ENCODE peak calls at places on chromosome 22, in seven cellular contexts. G is stimulated activated naive B cell treated with anti-CD40 and anti-IgM and Interleukin-4, amounts not matched to agents 10 μg/mL and 1 μg/mL and 100 μg/mL, for 72 hours; C is mucosa of descending colon; D is natural killer cell; F is CD8-positive, alpha-beta T cell; J is body of pancreas; H is activated CD8-positive, alpha-beta memory T cell treated with anti-CD3 and anti-CD28 coated beads, Interleukin-2, amount 10 ng/mL, durations not matched to agents 7 days and 5 days. Z is an unnamed sample.

GRCh38 chr22:38104084-38104483 is 6.4 kb downstream of the BAIAP2L2 start:
- ATAC-seq in J (no peak), F (no peak), G (no peak), D (no peak), C (no peak), H (no peak), Z (no peak)

GRCh38 chr22:46043816-46044717 is 67.1 kb upstream of the WNT7B start:
- ATAC-seq in C (peak; percentile 74), J (peak; percentile 33), F (peak; percentile 61), G (peak; percentile 63), D (peak; percentile 52), H (peak; percentile 61), Z (peak; percentile 35)

GRCh38 chr22:35230839-35231584 is 26.3 kb upstream of the HMGXB4 start:
- ATAC-seq in J (no peak), C (peak; percentile 53), F (no peak), H (peak; percentile 52), G (no peak), D (no peak), Z (no peak)

GRCh38 chr22:49132009-49132408 is 695.7 kb downstream of the BRD1 start:
- ATAC-seq in G (no peak), D (no peak), C (no peak), J (no peak), F (no peak), H (no peak), Z (no peak)

GRCh38 chr22:37735054-37735453 is 38.2 kb downstream of the TRIOBP start:
- ATAC-seq in D (no peak), C (peak; percentile 42), F (no peak), G (no peak), H (no peak), J (peak; percentile 45), Z (no peak)

GRCh38 chr22:19739911-19740449 is 16.6 kb downstream of the GP1BB start:
- ATAC-seq in F (no peak), H (no peak), C (no peak), D (no peak), J (no peak), G (no peak), Z (no peak)

GRCh38 chr22:31995046-31995445 is 48.0 kb upstream of the SLC5A1 start:
- ATAC-seq in F (no peak), D (no peak), G (no peak), J (no peak), H (no peak), C (no peak), Z (no peak)

GRCh38 chr22:19473578-19473977 is 5.4 kb downstream of the UFD1 start:
- ATAC-seq in F (no peak), G (no peak), H (no peak), C (no peak), D (no peak), J (no peak), Z (no peak)

GRCh38 chr22:44133901-44134511 is 46.7 kb upstream of the PARVG start:
- ATAC-seq in G (no peak), J (peak; percentile 45), D (no peak), C (no peak), F (no peak), H (no peak), Z (no peak)

GRCh38 chr22:41367680-41368542 is 13.8 kb upstream of the TEF start:
- ATAC-seq in H (no peak), F (no peak), C (no peak), D (no peak), G (no peak), J (peak; percentile 25), Z (no peak)

GRCh38 chr22:50548046-50548912 is 2.6 kb downstream of the KLHDC7B start:
- ATAC-seq in J (peak; percentile 47), H (peak; percentile 48), G (peak; percentile 50), D (peak; percentile 48), C (peak; percentile 34), F (peak; percentile 65), Z (peak; percentile 40)

GRCh38 chr22:17376950-17377349 is 7.7 kb downstream of the CECR2 start:
- ATAC-seq in G (no peak), F (no peak), J (no peak), D (no peak), C (no peak), H (no peak), Z (no peak)

GRCh38 chr22:50537765-50538164 is 7.9 kb upstream of the KLHDC7B start:
- ATAC-seq in H (no peak), F (no peak), G (no peak), D (no peak), J (no peak), C (no peak), Z (no peak)

GRCh38 chr22:39808087-39808486 is 85.5 kb downstream of the ENTHD1 start:
- ATAC-seq in J (no peak), H (no peak), F (no peak), C (peak; percentile 59), G (no peak), D (no peak), Z (no peak)

GRCh38 chr22:45496451-45496941 is 6.2 kb upstream of the FBLN1 start:
- ATAC-seq in F (no peak), C (no peak), H (no peak), J (peak; percentile 54), G (no peak), D (no peak), Z (no peak)

GRCh38 chr22:39215430-39216142 is 29.2 kb downstream of the PDGFB start:
- ATAC-seq in F (peak; percentile 98), C (no peak), J (no peak), H (no peak), G (peak; percentile 36), D (peak; percentile 91), Z (no peak)

GRCh38 chr22:20566420-20567260 is 59.2 kb downstream of the MED15 start:
- ATAC-seq in G (no peak), J (no peak), D (peak; percentile 24), F (peak; percentile 60), H (peak; percentile 10), C (peak; percentile 37), Z (no peak)

GRCh38 chr22:26711205-26711958 is 54.0 kb downstream of the MIAT start:
- ATAC-seq in F (peak; percentile 54), J (no peak), H (peak; percentile 78), D (peak; percentile 91), G (no peak), C (peak; percentile 35), Z (no peak)

GRCh38 chr22:42291287-42291686 is 20.8 kb upstream of the TCF20 start:
- ATAC-seq in H (no peak), F (no peak), C (no peak), G (no peak), J (no peak), D (no peak), Z (no peak)

GRCh38 chr22:40597541-40598453 is 38.7 kb downstream of the MRTFA start:
- ATAC-seq in G (no peak), F (no peak), D (no peak), J (peak; percentile 64), H (no peak), C (no peak), Z (no peak)

GRCh38 chr22:42863349-42863911 is 6.4 kb upstream of the ARFGAP3 start:
- ATAC-seq in D (peak; percentile 38), C (no peak), H (peak; percentile 18), G (peak; percentile 86), F (peak; percentile 45), J (no peak), Z (peak; percentile 86)

GRCh38 chr22:23193420-23193819 is 13.1 kb downstream of the BCR start:
- ATAC-seq in G (no peak), D (no peak), J (no peak), F (no peak), H (no peak), C (no peak), Z (no peak)

GRCh38 chr22:36816338-36816634 is 549 bp downstream of the PVALB start:
- ATAC-seq in F (no peak), H (no peak), D (no peak), G (no peak), C (no peak), J (peak; percentile 25), Z (no peak)

GRCh38 chr22:36881504-36882245 is 20.9 kb downstream of the NCF4 start:
- ATAC-seq in C (no peak), D (no peak), F (no peak), J (no peak), G (peak; percentile 46), H (no peak), Z (no peak)

GRCh38 chr22:31274017-31274416 is 18.3 kb downstream of the PIK3IP1 start:
- ATAC-seq in J (peak; percentile 64), F (no peak), D (no peak), H (no peak), C (no peak), G (no peak), Z (no peak)

GRCh38 chr22:37714634-37715033 is 17.8 kb downstream of the TRIOBP start:
- ATAC-seq in J (no peak), H (no peak), D (no peak), C (no peak), F (no peak), G (no peak), Z (no peak)

GRCh38 chr22:19933328-19934241 is 8.0 kb upstream of the COMT start:
- ATAC-seq in F (no peak), C (no peak), J (no peak), H (no peak), D (no peak), G (no peak), Z (no peak)

GRCh38 chr22:43974028-43974545 is 18.8 kb downstream of the SAMM50 start:
- ATAC-seq in C (no peak), D (no peak), J (no peak), H (no peak), G (no peak), F (no peak), Z (no peak)

GRCh38 chr22:35630387-35630793 is 13.3 kb upstream of the MB start:
- ATAC-seq in D (no peak), C (no peak), F (no peak), J (no peak), H (no peak), G (no peak), Z (no peak)

GRCh38 chr22:39109361-39109760 is 12.3 kb downstream of the APOBEC3H start:
- ATAC-seq in F (no peak), G (peak; percentile 73), C (no peak), J (no peak), H (no peak), D (no peak), Z (no peak)

Z was measured in stimulated activated memory B cell treated with anti-CD40 and anti-IgM and Interleukin-4, amounts not matched to agents 10 μg/mL and 1 μg/mL and 100 μg/mL, for 72 hours.